ENCODE peak calls at places on chromosomes 6 and 20, in ten cellular contexts. One of them, this sample, is unnamed.
A peak's percentile ranks its signal among the peaks of the same experiment; 100 is the strongest.

GRCh38 chr6:13272131-13273046 is 55.9 kb downstream of the TBC1D7 start:
- DNase-seq in thoracic aorta: no peak
- DNase-seq in IMR-90: no peak
- DNase-seq in AG04450: no peak
- DNase-seq in astrocyte of the spinal cord: no peak
- DNase-seq in CD4-positive, alpha-beta T cell: no peak
- DNase-seq in HCT116: no peak
- DNase-seq in AG09319: no peak
- DNase-seq in heart right ventricle: peak; percentile 29
- DNase-seq in cardiac fibroblast: no peak
- DNase-seq in this sample: no peak

GRCh38 chr6:42100029-42100901 is 42.2 kb downstream of the C6orf132 start:
- DNase-seq in AG04450: peak; percentile 26
- DNase-seq in astrocyte of the spinal cord: peak; percentile 56
- DNase-seq in CD4-positive, alpha-beta T cell: no peak
- DNase-seq in IMR-90: peak; percentile 84
- DNase-seq in thoracic aorta: no peak
- DNase-seq in AG09319: no peak
- DNase-seq in heart right ventricle: no peak
- DNase-seq in HCT116: no peak
- DNase-seq in cardiac fibroblast: peak; percentile 78
- DNase-seq in this sample: no peak

GRCh38 chr6:107821591-107821990 is 2.5 kb downstream of the SCML4 start:
- DNase-seq in CD4-positive, alpha-beta T cell: no peak
- DNase-seq in thoracic aorta: no peak
- DNase-seq in HCT116: no peak
- DNase-seq in cardiac fibroblast: no peak
- DNase-seq in AG04450: no peak
- DNase-seq in AG09319: no peak
- DNase-seq in heart right ventricle: no peak
- DNase-seq in IMR-90: no peak
- DNase-seq in astrocyte of the spinal cord: no peak
- DNase-seq in this sample: no peak

GRCh38 chr20:41166201-41167117 is 29.1 kb downstream of the PLCG1 start:
- DNase-seq in IMR-90: no peak
- DNase-seq in thoracic aorta: no peak
- DNase-seq in HCT116: no peak
- DNase-seq in AG09319: no peak
- DNase-seq in heart right ventricle: no peak
- DNase-seq in cardiac fibroblast: no peak
- DNase-seq in AG04450: no peak
- DNase-seq in astrocyte of the spinal cord: no peak
- DNase-seq in CD4-positive, alpha-beta T cell: no peak
- DNase-seq in this sample: no peak

GRCh38 chr6:150403458-150404245 is 34.8 kb downstream of the IYD start:
- DNase-seq in cardiac fibroblast: peak; percentile 98
- DNase-seq in HCT116: no peak
- DNase-seq in heart right ventricle: peak; percentile 77
- DNase-seq in thoracic aorta: peak; percentile 22
- DNase-seq in AG09319: no peak
- DNase-seq in AG04450: no peak
- DNase-seq in IMR-90: peak; percentile 83
- DNase-seq in CD4-positive, alpha-beta T cell: no peak
- DNase-seq in astrocyte of the spinal cord: peak; percentile 95
- DNase-seq in this sample: no peak

GRCh38 chr6:140907235-140907634 is 1225.5 kb upstream of the GJE1 start:
- DNase-seq in HCT116: no peak
- DNase-seq in heart right ventricle: no peak
- DNase-seq in astrocyte of the spinal cord: no peak
- DNase-seq in IMR-90: no peak
- DNase-seq in AG09319: no peak
- DNase-seq in CD4-positive, alpha-beta T cell: no peak
- DNase-seq in AG04450: no peak
- DNase-seq in cardiac fibroblast: no peak
- DNase-seq in thoracic aorta: no peak
- DNase-seq in this sample: no peak

GRCh38 chr6:155314773-155315515 is 660 bp upstream of the TFB1M start:
- DNase-seq in IMR-90: peak; percentile 79
- DNase-seq in cardiac fibroblast: peak; percentile 94
- DNase-seq in CD4-positive, alpha-beta T cell: no peak
- DNase-seq in AG04450: peak; percentile 51
- DNase-seq in astrocyte of the spinal cord: no peak
- DNase-seq in AG09319: peak; percentile 59
- DNase-seq in heart right ventricle: peak; percentile 34
- DNase-seq in thoracic aorta: peak; percentile 21
- DNase-seq in HCT116: peak; percentile 82
- DNase-seq in this sample: peak; percentile 38

GRCh38 chr6:100203391-100203790 is 209.4 kb upstream of the MCHR2 start:
- DNase-seq in IMR-90: peak; percentile 97
- DNase-seq in CD4-positive, alpha-beta T cell: no peak
- DNase-seq in HCT116: peak; percentile 53
- DNase-seq in cardiac fibroblast: peak; percentile 91
- DNase-seq in AG04450: peak; percentile 87
- DNase-seq in AG09319: peak; percentile 78
- DNase-seq in heart right ventricle: no peak
- DNase-seq in astrocyte of the spinal cord: peak; percentile 94
- DNase-seq in thoracic aorta: no peak
- DNase-seq in this sample: no peak

GRCh38 chr20:47464380-47465101 is 37.1 kb upstream of the NCOA3 start:
- DNase-seq in HCT116: peak; percentile 36
- DNase-seq in CD4-positive, alpha-beta T cell: no peak
- DNase-seq in cardiac fibroblast: peak; percentile 98
- DNase-seq in AG09319: peak; percentile 91
- DNase-seq in IMR-90: peak; percentile 99
- DNase-seq in thoracic aorta: peak; percentile 87
- DNase-seq in astrocyte of the spinal cord: peak; percentile 98
- DNase-seq in AG04450: peak; percentile 95
- DNase-seq in heart right ventricle: peak; percentile 53
- DNase-seq in this sample: no peak

GRCh38 chr20:60136640-60137411 is 178.6 kb downstream of the CDH26 start:
- DNase-seq in AG04450: no peak
- DNase-seq in IMR-90: no peak
- DNase-seq in astrocyte of the spinal cord: no peak
- DNase-seq in cardiac fibroblast: no peak
- DNase-seq in heart right ventricle: no peak
- DNase-seq in HCT116: no peak
- DNase-seq in AG09319: no peak
- DNase-seq in CD4-positive, alpha-beta T cell: no peak
- DNase-seq in thoracic aorta: no peak
- DNase-seq in this sample: no peak

GRCh38 chr20:44961868-44962267 is 1.7 kb upstream of the TOMM34 start:
- DNase-seq in heart right ventricle: no peak
- DNase-seq in HCT116: no peak
- DNase-seq in thoracic aorta: no peak
- DNase-seq in AG04450: no peak
- DNase-seq in astrocyte of the spinal cord: peak; percentile 24
- DNase-seq in CD4-positive, alpha-beta T cell: no peak
- DNase-seq in IMR-90: peak; percentile 77
- DNase-seq in cardiac fibroblast: no peak
- DNase-seq in AG09319: no peak
- DNase-seq in this sample: no peak

GRCh38 chr6:151240036-151240685 is 394 bp downstream of the AKAP12 start:
- DNase-seq in CD4-positive, alpha-beta T cell: no peak
- DNase-seq in heart right ventricle: peak; percentile 84
- DNase-seq in astrocyte of the spinal cord: peak; percentile 88
- DNase-seq in thoracic aorta: peak; percentile 60
- DNase-seq in AG09319: peak; percentile 61
- DNase-seq in IMR-90: peak; percentile 64
- DNase-seq in HCT116: peak; percentile 59
- DNase-seq in cardiac fibroblast: peak; percentile 82
- DNase-seq in AG04450: no peak
- DNase-seq in this sample: peak; percentile 64

DNA sequence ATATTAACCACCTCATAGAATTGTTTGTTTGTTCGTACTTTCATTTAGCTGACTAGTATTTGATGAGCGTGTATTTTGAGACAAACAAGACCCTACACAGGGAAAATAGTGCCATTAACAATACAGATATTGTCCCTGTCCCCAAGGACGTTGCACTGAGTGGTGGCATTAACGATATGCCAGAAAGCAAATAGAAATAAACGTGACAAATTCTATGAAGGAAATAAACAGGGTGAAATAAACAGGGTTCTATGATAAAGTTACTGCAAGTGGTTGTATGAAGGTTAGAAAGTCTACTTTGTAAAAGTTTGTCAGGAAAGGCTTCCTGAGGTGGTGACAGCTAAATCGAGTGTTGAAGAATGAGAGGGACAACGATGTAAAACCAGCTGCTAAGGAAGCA is 380.2 kb downstream of the LAMA2 start:
- DNase-seq in astrocyte of the spinal cord: no peak
- DNase-seq in AG04450: no peak
- DNase-seq in AG09319: no peak
- DNase-seq in heart right ventricle: no peak
- DNase-seq in IMR-90: no peak
- DNase-seq in cardiac fibroblast: no peak
- DNase-seq in thoracic aorta: no peak
- DNase-seq in CD4-positive, alpha-beta T cell: no peak
- DNase-seq in HCT116: no peak
- DNase-seq in this sample: no peak
- TF ChIP-seq CTCF in astrocyte of the spinal cord: no peak
- TF ChIP-seq CTCF in AG04450: no peak
- TF ChIP-seq CTCF in AG09319: no peak
- TF ChIP-seq CTCF in heart right ventricle: no peak
- TF ChIP-seq CTCF in IMR-90: no peak
- TF ChIP-seq CTCF in cardiac fibroblast: no peak
- TF ChIP-seq CTCF in thoracic aorta: no peak
- TF ChIP-seq CTCF in CD4-positive, alpha-beta T cell: no peak
- TF ChIP-seq CTCF in HCT116: no peak
- TF ChIP-seq CTCF in this sample: no peak

GRCh38 chr6:144753023-144753705 is 468.0 kb downstream of the UTRN start:
- DNase-seq in astrocyte of the spinal cord: no peak
- DNase-seq in IMR-90: no peak
- DNase-seq in CD4-positive, alpha-beta T cell: no peak
- DNase-seq in AG04450: no peak
- DNase-seq in HCT116: no peak
- DNase-seq in cardiac fibroblast: no peak
- DNase-seq in AG09319: no peak
- DNase-seq in thoracic aorta: no peak
- DNase-seq in heart right ventricle: no peak
- DNase-seq in this sample: peak; percentile 8
- TF ChIP-seq CTCF in astrocyte of the spinal cord: no peak
- TF ChIP-seq CTCF in IMR-90: no peak
- TF ChIP-seq CTCF in CD4-positive, alpha-beta T cell: no peak
- TF ChIP-seq CTCF in AG04450: no peak
- TF ChIP-seq CTCF in HCT116: no peak
- TF ChIP-seq CTCF in cardiac fibroblast: no peak
- TF ChIP-seq CTCF in AG09319: no peak
- TF ChIP-seq CTCF in thoracic aorta: no peak
- TF ChIP-seq CTCF in heart right ventricle: no peak
- TF ChIP-seq CTCF in this sample: no peak

GRCh38 chr20:14198416-14198815 is 139.0 kb downstream of the FLRT3 start:
- DNase-seq in cardiac fibroblast: no peak
- DNase-seq in AG09319: no peak
- DNase-seq in IMR-90: no peak
- DNase-seq in AG04450: no peak
- DNase-seq in heart right ventricle: no peak
- DNase-seq in HCT116: no peak
- DNase-seq in astrocyte of the spinal cord: no peak
- DNase-seq in CD4-positive, alpha-beta T cell: no peak
- DNase-seq in thoracic aorta: no peak
- DNase-seq in this sample: no peak
- TF ChIP-seq CTCF in cardiac fibroblast: no peak
- TF ChIP-seq CTCF in AG09319: no peak
- TF ChIP-seq CTCF in IMR-90: no peak
- TF ChIP-seq CTCF in AG04450: no peak
- TF ChIP-seq CTCF in heart right ventricle: no peak
- TF ChIP-seq CTCF in HCT116: no peak
- TF ChIP-seq CTCF in astrocyte of the spinal cord: no peak
- TF ChIP-seq CTCF in CD4-positive, alpha-beta T cell: no peak
- TF ChIP-seq CTCF in thoracic aorta: no peak
- TF ChIP-seq CTCF in this sample: no peak

GRCh38 chr6:16821834-16822264 is 60.6 kb upstream of the ATXN1 start:
- DNase-seq in cardiac fibroblast: no peak
- DNase-seq in CD4-positive, alpha-beta T cell: no peak
- DNase-seq in IMR-90: no peak
- DNase-seq in heart right ventricle: no peak
- DNase-seq in thoracic aorta: no peak
- DNase-seq in AG09319: no peak
- DNase-seq in astrocyte of the spinal cord: no peak
- DNase-seq in HCT116: no peak
- DNase-seq in AG04450: no peak
- DNase-seq in this sample: no peak

GRCh38 chr6:16818992-16819626 is 57.8 kb upstream of the ATXN1 start:
- DNase-seq in IMR-90: no peak
- DNase-seq in AG04450: no peak
- DNase-seq in cardiac fibroblast: no peak
- DNase-seq in HCT116: no peak
- DNase-seq in thoracic aorta: no peak
- DNase-seq in heart right ventricle: no peak
- DNase-seq in AG09319: no peak
- DNase-seq in CD4-positive, alpha-beta T cell: no peak
- DNase-seq in astrocyte of the spinal cord: no peak
- DNase-seq in this sample: no peak

GRCh38 chr6:16817594-16817993 is 56.3 kb upstream of the ATXN1 start:
- DNase-seq in AG09319: no peak
- DNase-seq in cardiac fibroblast: no peak
- DNase-seq in heart right ventricle: no peak
- DNase-seq in thoracic aorta: no peak
- DNase-seq in IMR-90: peak; percentile 39
- DNase-seq in CD4-positive, alpha-beta T cell: no peak
- DNase-seq in HCT116: no peak
- DNase-seq in AG04450: no peak
- DNase-seq in astrocyte of the spinal cord: no peak
- DNase-seq in this sample: no peak

GRCh38 chr6:16822529-16822928 is 61.3 kb upstream of the ATXN1 start:
- DNase-seq in HCT116: no peak
- DNase-seq in heart right ventricle: no peak
- DNase-seq in cardiac fibroblast: no peak
- DNase-seq in thoracic aorta: no peak
- DNase-seq in IMR-90: no peak
- DNase-seq in astrocyte of the spinal cord: no peak
- DNase-seq in CD4-positive, alpha-beta T cell: no peak
- DNase-seq in AG04450: no peak
- DNase-seq in AG09319: no peak
- DNase-seq in this sample: no peak

GRCh38 chr6:16819752-16820151 is 58.5 kb upstream of the ATXN1 start:
- DNase-seq in IMR-90: peak; percentile 30
- DNase-seq in HCT116: no peak
- DNase-seq in CD4-positive, alpha-beta T cell: no peak
- DNase-seq in AG09319: peak; percentile 12
- DNase-seq in thoracic aorta: no peak
- DNase-seq in heart right ventricle: no peak
- DNase-seq in astrocyte of the spinal cord: no peak
- DNase-seq in AG04450: no peak
- DNase-seq in cardiac fibroblast: peak; percentile 20
- DNase-seq in this sample: no peak
- TF ChIP-seq CTCF in IMR-90: peak; percentile 32
- TF ChIP-seq CTCF in HCT116: peak; percentile 53
- TF ChIP-seq CTCF in CD4-positive, alpha-beta T cell: no peak
- TF ChIP-seq CTCF in AG09319: peak; percentile 44
- TF ChIP-seq CTCF in thoracic aorta: no peak
- TF ChIP-seq CTCF in heart right ventricle: peak; percentile 29
- TF ChIP-seq CTCF in astrocyte of the spinal cord: peak; percentile 45
- TF ChIP-seq CTCF in AG04450: peak; percentile 36
- TF ChIP-seq CTCF in cardiac fibroblast: peak; percentile 24
- TF ChIP-seq CTCF in this sample: peak; percentile 26